ENCODE peak calls at places on chromosomes 16 and 17, in six cellular contexts. B, E, K, R, W and J are unnamed samples.
A peak's percentile ranks its signal among the peaks of the same experiment; 100 is the strongest.

GRCh38 chr16:27387724-27388123 is 14.2 kb upstream of the IL21R start:
- DNase-seq in B (no peak), E (no peak), K (no peak), R (no peak), W (no peak), J (no peak)

GRCh38 chr17:75626496-75627038 is 6.7 kb upstream of the SMIM5 start:
- DNase-seq in B (no peak), E (no peak), K (no peak), R (no peak), W (no peak), J (no peak)

GRCh38 chr16:55072976-55073375 is 142.3 kb downstream of the IRX5 start:
- DNase-seq in B (no peak), E (no peak), K (no peak), R (no peak), W (no peak), J (no peak)

GRCh38 chr17:9677411-9677810 is 32.1 kb downstream of the USP43 start:
- DNase-seq in B (no peak), E (no peak), K (no peak), R (no peak), W (no peak), J (no peak)

GRCh38 chr17:77146882-77147281 is 6.1 kb downstream of the SEC14L1 start:
- DNase-seq in B (no peak), E (no peak), K (no peak), R (no peak), W (no peak), J (no peak)

GRCh38 chr17:309361-309888 is 43.2 kb downstream of the RPH3AL start:
- DNase-seq in B (no peak), E (no peak), K (peak; percentile 25), R (no peak), W (peak; percentile 29), J (no peak)

GRCh38 chr17:48592097-48592496 is 1.5 kb downstream of the HOXB5 start:
- DNase-seq in B (no peak), E (no peak), K (no peak), R (no peak), W (no peak), J (no peak)

GRCh38 chr16:19490619-19491018 is 31.3 kb downstream of the GDE1 start:
- DNase-seq in B (no peak), E (no peak), K (no peak), R (no peak), W (no peak), J (no peak)

GRCh38 chr16:3157229-3158013 is 22.6 kb downstream of the ZNF213 start:
- DNase-seq in B (peak; percentile 95), E (peak; percentile 54), K (peak; percentile 57), R (no peak), W (peak; percentile 93), J (peak; percentile 86)

GRCh38 chr16:24419709-24420108 is 119.7 kb upstream of the RBBP6 start:
- DNase-seq in B (no peak), E (no peak), K (no peak), R (no peak), W (no peak), J (no peak)

GRCh38 chr16:85491798-85492616 is 121.1 kb upstream of the GSE1 start:
- DNase-seq in B (peak; percentile 54), E (no peak), K (peak; percentile 91), R (no peak), W (no peak), J (no peak)

GRCh38 chr17:17781591-17782424 is 55.0 kb downstream of the SREBF1 start:
- DNase-seq in B (peak; percentile 43), E (no peak), K (peak; percentile 90), R (no peak), W (peak; percentile 62), J (peak; percentile 14)

GRCh38 chr16:14371778-14372431 is 258.2 kb downstream of the PARN start:
- DNase-seq in B (no peak), E (no peak), K (no peak), R (no peak), W (no peak), J (no peak)

GRCh38 chr17:79002796-79003593 is 6.6 kb downstream of the CANT1 start:
- DNase-seq in B (no peak), E (no peak), K (no peak), R (no peak), W (no peak), J (no peak)

GRCh38 chr16:8730335-8730915 is 56.0 kb downstream of the ABAT start:
- DNase-seq in B (no peak), E (no peak), K (no peak), R (no peak), W (no peak), J (no peak)

GRCh38 chr16:85256190-85256739 is 144.0 kb upstream of the CIBAR2 start:
- DNase-seq in B (no peak), E (no peak), K (no peak), R (no peak), W (no peak), J (no peak)

GRCh38 chr17:65447823-65448222 is 113.6 kb downstream of the AXIN2 start:
- DNase-seq in B (no peak), E (no peak), K (no peak), R (no peak), W (no peak), J (no peak)

GRCh38 chr16:10594312-10594950 is 14.0 kb upstream of the EMP2 start:
- DNase-seq in B (no peak), E (no peak), K (no peak), R (no peak), W (no peak), J (no peak)

GRCh38 chr17:6488008-6488539 is 43.8 kb downstream of the PIMREG start:
- DNase-seq in B (no peak), E (no peak), K (no peak), R (no peak), W (no peak), J (no peak)

GRCh38 chr17:72030067-72030899 is 90.5 kb upstream of the SOX9 start:
- DNase-seq in B (peak; percentile 62), E (no peak), K (peak; percentile 44), R (no peak), W (peak; percentile 80), J (peak; percentile 6)

GRCh38 chr16:88676502-88677242 is 9.6 kb downstream of the SNAI3 start:
- DNase-seq in B (no peak), E (no peak), K (no peak), R (no peak), W (no peak), J (no peak)

GRCh38 chr16:89048871-89049422 is 44.7 kb upstream of the ACSF3 start:
- DNase-seq in B (no peak), E (no peak), K (peak; percentile 20), R (no peak), W (no peak), J (no peak)

GRCh38 chr17:76051071-76051467 is 21.2 kb downstream of the SRP68 start:
- DNase-seq in B (no peak), E (no peak), K (no peak), R (no peak), W (no peak), J (no peak)

GRCh38 chr16:30748634-30749445 is 615 bp downstream of the PHKG2 start:
- DNase-seq in B (peak; percentile 20), E (no peak), K (peak; percentile 50), R (no peak), W (peak; percentile 61), J (peak; percentile 7)

GRCh38 chr17:58387834-58388233 is 29.5 kb downstream of the RNF43 start:
- DNase-seq in B (no peak), E (no peak), K (no peak), R (no peak), W (no peak), J (no peak)

GRCh38 chr17:31314788-31315105 is 893 bp upstream of the EVI2B start:
- DNase-seq in B (no peak), E (no peak), K (no peak), R (no peak), W (no peak), J (no peak)

DNA sequence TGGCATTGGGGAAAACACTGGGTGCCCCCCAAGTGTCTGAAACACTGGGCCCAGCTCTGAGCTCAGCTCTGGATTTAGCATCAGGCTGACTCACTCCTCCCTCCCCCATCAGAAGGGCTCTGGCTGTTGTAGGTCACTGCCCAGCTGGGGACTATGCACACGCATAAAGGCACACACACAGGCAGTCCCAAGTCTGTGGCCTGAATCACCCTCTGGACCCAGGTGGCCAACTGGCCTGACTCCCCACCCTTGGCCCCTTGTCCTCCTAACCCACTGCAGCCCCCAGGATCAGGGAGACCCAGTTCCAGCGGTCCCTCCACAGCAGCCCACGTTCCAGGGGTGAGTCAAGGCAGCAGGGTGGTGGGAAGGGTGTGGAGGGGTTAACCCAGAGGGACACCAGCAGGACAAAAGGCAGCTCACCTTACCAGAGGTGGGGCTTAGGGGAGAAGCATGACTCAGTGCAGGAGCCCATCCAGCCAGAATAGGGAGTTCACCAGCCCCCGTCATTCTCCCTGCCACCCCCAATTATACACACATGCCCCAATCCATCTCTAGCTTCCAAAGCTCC is 47.0 kb downstream of the MYO18A start:
- DNase-seq in B (peak; percentile 77), E (no peak), K (peak; percentile 86), R (no peak), W (peak; percentile 63), J (no peak)
- H3K4me3 ChIP-seq in B (no peak overlapping the region), E (no peak overlapping the region), K (no peak overlapping the region), R (no peak overlapping the region), W (no peak overlapping the region), J (no peak overlapping the region)

DNA sequence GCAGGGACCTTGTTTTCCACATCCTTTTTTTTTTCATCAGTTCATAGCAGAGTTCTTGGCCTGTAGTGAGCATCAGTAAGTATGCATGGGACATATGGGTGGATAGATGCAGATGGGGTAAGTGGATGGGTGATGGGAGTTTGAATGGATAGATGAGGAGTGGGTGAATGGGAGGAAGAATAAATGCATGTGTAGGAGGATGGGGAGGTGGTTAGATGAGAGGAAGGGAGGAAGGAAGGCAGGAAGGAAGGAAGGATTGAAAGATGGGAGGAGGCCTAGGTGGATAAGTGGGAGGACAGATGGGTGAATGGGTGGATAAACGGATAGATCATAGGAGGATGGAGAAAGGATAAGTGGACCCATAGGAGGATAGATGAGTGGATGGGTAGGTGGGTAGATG is 3.9 kb upstream of the BEAN1 start:
- DNase-seq in B (no peak), E (no peak), K (no peak), R (no peak), W (no peak), J (no peak)
- H3K4me3 ChIP-seq in B (no peak overlapping the region), E (no peak overlapping the region), K (no peak overlapping the region), R (no peak overlapping the region), W (no peak overlapping the region), J (no peak overlapping the region)

GRCh38 chr17:82339634-82340580 is 6.3 kb upstream of the SECTM1 start:
- DNase-seq in B (peak; percentile 15), E (no peak), K (no peak), R (no peak), W (no peak), J (no peak)
- H3K4me3 ChIP-seq in B (peak overlapping the region; percentile 49), E (peak overlapping the region; percentile 33), K (peak overlapping the region; percentile 42), R (peak overlapping the region; percentile 43), W (no peak overlapping the region), J (peak overlapping the region; percentile 2)

DNA sequence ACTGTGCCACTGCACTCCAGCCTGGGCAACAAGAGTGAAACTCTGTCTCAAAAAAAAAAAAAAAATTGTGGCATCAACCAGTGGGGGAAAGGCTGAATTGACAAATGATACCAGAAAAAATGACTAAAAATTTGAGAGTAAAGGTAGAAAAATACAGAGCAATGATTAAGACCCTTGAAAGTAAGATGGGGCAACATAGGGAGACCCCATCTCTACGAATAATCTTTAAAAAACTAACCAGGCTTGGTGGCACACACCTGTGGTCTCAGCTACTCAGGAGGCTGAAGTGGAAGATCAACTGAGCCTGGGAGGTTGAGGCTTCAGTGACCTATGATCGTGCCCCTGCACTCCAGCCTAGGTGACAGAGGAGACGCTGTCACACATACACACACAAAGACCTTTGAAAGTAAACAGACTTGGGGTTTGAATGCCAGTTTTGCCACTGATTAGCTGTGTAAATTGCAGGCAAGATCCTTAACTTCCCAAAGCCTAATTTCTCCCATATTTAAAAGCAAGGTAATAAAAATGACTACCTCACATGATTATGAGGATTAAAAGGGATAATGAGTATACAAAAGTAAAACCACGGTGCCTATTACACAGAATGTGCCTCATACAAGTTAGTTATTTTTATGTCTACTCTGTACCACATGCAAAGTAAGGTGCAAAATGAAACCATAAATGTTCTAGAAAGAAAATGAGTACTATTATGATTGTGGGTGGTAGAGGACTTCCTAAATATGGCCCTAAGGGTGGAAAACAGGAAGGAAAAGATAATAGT is 21.7 kb upstream of the PAFAH1B1 start:
- DNase-seq in B (no peak), E (no peak), K (no peak), R (no peak), W (no peak), J (no peak)
- H3K4me3 ChIP-seq in B (no peak overlapping the region), E (no peak overlapping the region), K (no peak overlapping the region), R (no peak overlapping the region), W (no peak overlapping the region), J (no peak overlapping the region)